ENCODE peak calls at places on chromosomes 5 and 9, in five cellular contexts. One of them, this sample, is unnamed.

GRCh38 chr9:138075496-138075895 is 197.9 kb downstream of the CACNA1B start:
- DNase-seq in Karpas-422: no peak
- DNase-seq in fibroblast of lung: no peak
- DNase-seq in OCI-LY7: no peak
- DNase-seq in keratinocyte: no peak
- DNase-seq in this sample: no peak

GRCh38 chr9:78543353-78543752 is 246.4 kb downstream of the PSAT1 start:
- DNase-seq in keratinocyte: no peak
- DNase-seq in Karpas-422: no peak
- DNase-seq in fibroblast of lung: no peak
- DNase-seq in OCI-LY7: no peak
- DNase-seq in this sample: no peak

GRCh38 chr5:117947836-117948235 is 1040.5 kb downstream of the DTWD2 start:
- DNase-seq in fibroblast of lung: no peak
- DNase-seq in OCI-LY7: no peak
- DNase-seq in Karpas-422: no peak
- DNase-seq in keratinocyte: no peak
- DNase-seq in this sample: no peak

GRCh38 chr5:116453920-116454319 is 120.7 kb downstream of the SEMA6A start:
- DNase-seq in keratinocyte: no peak
- DNase-seq in fibroblast of lung: no peak
- DNase-seq in OCI-LY7: no peak
- DNase-seq in Karpas-422: no peak
- DNase-seq in this sample: no peak

GRCh38 chr9:90880669-90881068 is 79.0 kb downstream of the SYK start:
- DNase-seq in Karpas-422: no peak
- DNase-seq in fibroblast of lung: no peak
- DNase-seq in keratinocyte: no peak
- DNase-seq in OCI-LY7: peak; percentile 85
- DNase-seq in this sample: no peak

GRCh38 chr9:137789295-137789895 is 88.2 kb upstream of the CACNA1B start:
- DNase-seq in OCI-LY7: no peak
- DNase-seq in keratinocyte: no peak
- DNase-seq in Karpas-422: no peak
- DNase-seq in fibroblast of lung: no peak
- DNase-seq in this sample: no peak

GRCh38 chr5:462051-462481 is 19.1 kb downstream of the EXOC3 start:
- DNase-seq in fibroblast of lung: no peak
- DNase-seq in OCI-LY7: no peak
- DNase-seq in Karpas-422: no peak
- DNase-seq in keratinocyte: no peak
- DNase-seq in this sample: no peak

GRCh38 chr5:106171132-106171531 is 1499.6 kb downstream of the EFNA5 start:
- DNase-seq in fibroblast of lung: no peak
- DNase-seq in OCI-LY7: no peak
- DNase-seq in Karpas-422: no peak
- DNase-seq in keratinocyte: no peak
- DNase-seq in this sample: no peak

GRCh38 chr9:89661391-89661949 is 56.7 kb downstream of the GADD45G start:
- DNase-seq in Karpas-422: no peak
- DNase-seq in fibroblast of lung: no peak
- DNase-seq in OCI-LY7: no peak
- DNase-seq in keratinocyte: no peak
- DNase-seq in this sample: no peak

GRCh38 chr9:69554945-69555344 is 117.2 kb downstream of the APBA1 start:
- DNase-seq in Karpas-422: no peak
- DNase-seq in fibroblast of lung: peak; percentile 89
- DNase-seq in keratinocyte: no peak
- DNase-seq in OCI-LY7: no peak
- DNase-seq in this sample: no peak

GRCh38 chr5:37838933-37839341 is 904 bp downstream of the GDNF start:
- DNase-seq in OCI-LY7: no peak
- DNase-seq in fibroblast of lung: no peak
- DNase-seq in keratinocyte: no peak
- DNase-seq in Karpas-422: no peak
- DNase-seq in this sample: no peak

GRCh38 chr5:59489551-59489950 is 404.0 kb downstream of the PDE4D start:
- DNase-seq in keratinocyte: no peak
- DNase-seq in fibroblast of lung: no peak
- DNase-seq in OCI-LY7: no peak
- DNase-seq in Karpas-422: no peak
- DNase-seq in this sample: no peak

GRCh38 chr5:176425138-176425537 is 8.8 kb upstream of the CLTB start:
- DNase-seq in OCI-LY7: no peak
- DNase-seq in keratinocyte: no peak
- DNase-seq in fibroblast of lung: no peak
- DNase-seq in Karpas-422: no peak
- DNase-seq in this sample: peak; percentile 56

GRCh38 chr5:140408750-140409241 is 7.2 kb downstream of the ANKHD1 start:
- DNase-seq in OCI-LY7: no peak
- DNase-seq in Karpas-422: no peak
- DNase-seq in keratinocyte: no peak
- DNase-seq in fibroblast of lung: no peak
- DNase-seq in this sample: no peak
- H3K4me2 ChIP-seq in OCI-LY7: no peak overlapping the region
- H3K4me2 ChIP-seq in Karpas-422: no peak overlapping the region
- H3K4me2 ChIP-seq in keratinocyte: no peak overlapping the region
- H3K4me2 ChIP-seq in fibroblast of lung: no peak overlapping the region
- H3K4me2 ChIP-seq in this sample: peak overlapping the region; percentile 46

GRCh38 chr5:171957591-171958251 is 48.7 kb downstream of the FBXW11 start:
- DNase-seq in keratinocyte: no peak
- DNase-seq in Karpas-422: no peak
- DNase-seq in OCI-LY7: no peak
- DNase-seq in fibroblast of lung: no peak
- DNase-seq in this sample: no peak
- H3K4me1 ChIP-seq in keratinocyte: peaks cover 59% of the 10 kb centered on the region
- H3K4me1 ChIP-seq in Karpas-422: peaks cover 10% of the 10 kb centered on the region
- H3K4me1 ChIP-seq in OCI-LY7: no peaks in the 10 kb centered on the region
- H3K4me1 ChIP-seq in fibroblast of lung: peaks cover 24% of the 10 kb centered on the region
- H3K4me1 ChIP-seq in this sample: peaks cover 37% of the 10 kb centered on the region

DNA sequence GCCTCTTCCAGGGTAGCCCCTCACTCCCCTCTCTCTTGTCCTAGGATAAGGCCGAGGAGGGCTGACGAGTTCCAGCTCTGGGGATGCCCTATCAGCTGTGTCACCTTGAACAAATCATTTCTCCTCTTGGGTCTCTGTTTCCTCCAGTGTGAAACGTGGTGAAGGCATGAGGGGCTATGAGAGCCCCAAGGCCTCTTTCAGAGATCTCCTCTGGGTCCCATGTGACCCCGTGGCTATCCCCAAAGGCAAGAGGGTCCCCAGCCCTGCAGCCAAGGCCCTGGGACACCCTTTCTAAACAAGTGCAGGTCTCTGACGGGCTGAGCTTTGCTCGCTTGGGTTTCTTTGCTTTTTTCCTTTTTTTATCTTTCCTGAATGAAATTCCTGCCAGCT is 25.5 kb upstream of the SPTLC1 start:
- DNase-seq in Karpas-422: no peak
- DNase-seq in fibroblast of lung: no peak
- DNase-seq in OCI-LY7: no peak
- DNase-seq in keratinocyte: no peak
- DNase-seq in this sample: no peak
- H2AFZ ChIP-seq in Karpas-422: no peak overlapping the region
- H2AFZ ChIP-seq in fibroblast of lung: peak overlapping the region; percentile 21
- H2AFZ ChIP-seq in OCI-LY7: no peak overlapping the region
- H2AFZ ChIP-seq in keratinocyte: peak overlapping the region; percentile 49
- H2AFZ ChIP-seq in this sample: peak overlapping the region; percentile 71

DNA sequence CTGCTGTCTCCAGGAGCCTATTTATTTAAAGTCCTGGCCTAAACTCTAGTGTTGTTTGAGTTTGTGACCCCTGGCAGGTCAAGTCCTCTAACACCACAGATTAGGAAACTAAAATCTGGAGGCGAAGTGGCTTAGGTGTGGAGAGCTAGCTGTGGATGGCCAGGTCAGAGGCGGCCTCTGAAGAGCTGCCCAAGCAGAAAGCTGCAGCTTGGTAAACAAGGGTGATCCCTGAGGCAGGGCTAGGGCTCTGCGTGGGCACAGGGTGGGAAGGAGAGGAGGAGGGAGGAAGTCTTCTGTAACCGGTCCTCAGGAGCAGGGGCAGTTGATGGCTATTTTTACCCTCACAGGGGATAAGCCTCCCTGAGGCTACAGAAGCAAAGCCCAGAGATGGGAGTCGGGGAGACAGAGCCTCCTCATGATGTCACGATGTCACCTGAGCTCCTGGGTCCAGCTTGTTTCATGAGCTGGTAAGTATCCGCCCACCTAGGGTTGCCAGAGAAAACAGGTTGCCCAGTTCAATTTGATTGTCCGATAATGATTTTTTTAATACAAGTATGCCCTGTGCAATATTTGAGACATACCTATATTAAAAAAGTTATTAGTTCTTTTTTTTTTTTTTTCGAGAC is 25.9 kb upstream of the BOD1 start:
- DNase-seq in OCI-LY7: no peak
- DNase-seq in Karpas-422: no peak
- DNase-seq in keratinocyte: no peak
- DNase-seq in fibroblast of lung: no peak
- DNase-seq in this sample: no peak
- H3K4me2 ChIP-seq in OCI-LY7: no peak overlapping the region
- H3K4me2 ChIP-seq in Karpas-422: peak overlapping the region; percentile 79
- H3K4me2 ChIP-seq in keratinocyte: no peak overlapping the region
- H3K4me2 ChIP-seq in fibroblast of lung: no peak overlapping the region
- H3K4me2 ChIP-seq in this sample: no peak overlapping the region

DNA sequence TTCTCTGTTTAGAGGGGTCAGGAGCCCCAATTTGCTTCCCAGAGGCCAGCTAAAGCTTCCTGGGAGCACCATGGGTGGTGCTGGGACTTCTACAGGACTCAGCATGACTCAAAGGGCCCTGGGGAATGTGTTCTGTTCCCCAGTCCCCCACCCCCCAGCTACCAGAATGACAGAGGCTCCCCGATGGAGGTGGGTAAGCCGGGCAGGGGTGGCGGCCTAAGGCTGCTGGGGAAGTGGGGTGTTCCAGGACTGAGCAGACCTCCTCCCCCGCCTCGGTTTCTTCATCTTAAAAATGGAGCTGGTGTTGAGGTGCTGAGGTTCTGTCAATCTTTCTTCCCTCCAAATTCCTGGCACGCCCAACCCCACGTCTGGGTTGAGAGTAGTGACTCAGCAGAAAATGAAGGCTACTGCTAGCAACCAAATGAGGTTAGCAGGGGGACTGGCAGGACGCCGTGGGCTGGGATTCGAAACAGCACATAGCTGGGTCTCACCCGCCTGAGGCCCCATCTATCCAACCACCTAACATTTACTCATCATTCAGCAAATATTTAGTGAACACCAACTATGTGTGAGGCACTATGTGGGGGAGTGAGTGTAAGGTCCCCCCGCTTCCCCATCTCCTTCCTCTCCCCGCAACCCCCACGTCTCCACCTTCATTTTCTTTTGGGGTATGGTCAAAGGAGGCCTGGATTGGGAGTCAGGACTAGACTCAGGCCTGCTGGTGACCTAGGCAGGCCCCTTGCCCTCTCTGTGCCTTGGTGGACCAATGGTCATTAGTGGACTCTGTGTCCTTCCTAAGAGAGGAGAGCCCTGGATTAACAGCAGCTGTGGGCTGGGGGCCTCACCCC is 50.2 kb downstream of the C9orf50 start:
- DNase-seq in OCI-LY7: no peak
- DNase-seq in keratinocyte: peak; percentile 78
- DNase-seq in fibroblast of lung: peak; percentile 87
- DNase-seq in Karpas-422: no peak
- DNase-seq in this sample: peak; percentile 82
- H3K4me1 ChIP-seq in OCI-LY7: no peaks in the 10 kb centered on the region
- H3K4me1 ChIP-seq in keratinocyte: peaks cover 28% of the 10 kb centered on the region
- H3K4me1 ChIP-seq in fibroblast of lung: peaks cover 31% of the 10 kb centered on the region
- H3K4me1 ChIP-seq in Karpas-422: peaks cover 5% of the 10 kb centered on the region
- H3K4me1 ChIP-seq in this sample: peaks cover 36% of the 10 kb centered on the region

GRCh38 chr5:142906863-142907671 is 136.9 kb downstream of the ARHGAP26 start:
- DNase-seq in keratinocyte: no peak
- DNase-seq in fibroblast of lung: peak; percentile 93
- DNase-seq in Karpas-422: no peak
- DNase-seq in OCI-LY7: no peak
- DNase-seq in this sample: no peak
- H2AFZ ChIP-seq in keratinocyte: no peak overlapping the region
- H2AFZ ChIP-seq in fibroblast of lung: no peak overlapping the region
- H2AFZ ChIP-seq in Karpas-422: no peak overlapping the region
- H2AFZ ChIP-seq in OCI-LY7: no peak overlapping the region
- H2AFZ ChIP-seq in this sample: no peak overlapping the region

GRCh38 chr9:18238254-18238653 is 235.7 kb upstream of the ADAMTSL1 start:
- DNase-seq in fibroblast of lung: peak; percentile 84
- DNase-seq in keratinocyte: peak; percentile 25
- DNase-seq in OCI-LY7: no peak
- DNase-seq in Karpas-422: peak; percentile 4
- DNase-seq in this sample: peak; percentile 56
- H3K4me2 ChIP-seq in fibroblast of lung: peak overlapping the region; percentile 21
- H3K4me2 ChIP-seq in keratinocyte: peak overlapping the region; percentile 58
- H3K4me2 ChIP-seq in OCI-LY7: no peak overlapping the region
- H3K4me2 ChIP-seq in Karpas-422: no peak overlapping the region
- H3K4me2 ChIP-seq in this sample: peak overlapping the region; percentile 65

This sample was measured in PC-9.